ENCODE peak calls at places on chromosomes 6 and 20, in six cellular contexts. Y is WERI-Rb-1; O is GM06990; J is AG10803; I is CD8-positive, alpha-beta T cell; A is right atrium auricular region. X is an unnamed sample.
A peak's percentile ranks its signal among the peaks of the same experiment; 100 is the strongest.

GRCh38 chr6:138785980-138786379 is 9.9 kb upstream of the ECT2L start:
- DNase-seq in I (no peak), Y (no peak), A (no peak), J (no peak), O (no peak), X (no peak)

GRCh38 chr20:10093087-10093591 is 58.4 kb downstream of the ANKEF1 start:
- DNase-seq in A (no peak), I (no peak), J (peak; percentile 72), Y (no peak), O (no peak), X (peak; percentile 47)

GRCh38 chr6:142842423-142843261 is 102.3 kb downstream of the HIVEP2 start:
- DNase-seq in A (no peak), Y (no peak), O (peak; percentile 86), J (no peak), I (no peak), X (peak; percentile 38)

GRCh38 chr6:164753517-164753916 is 555.9 kb downstream of the C6orf118 start:
- DNase-seq in I (no peak), A (no peak), Y (no peak), O (no peak), J (peak; percentile 28), X (peak; percentile 0)

GRCh38 chr20:13739726-13740649 is 44.7 kb downstream of the ESF1 start:
- DNase-seq in J (peak; percentile 17), Y (no peak), I (no peak), O (no peak), A (no peak), X (no peak)

GRCh38 chr6:110398778-110399177 is 16.6 kb downstream of the DDO start:
- DNase-seq in O (no peak), A (no peak), I (no peak), Y (no peak), J (no peak), X (no peak)

GRCh38 chr20:42051935-42052334 is 433.8 kb upstream of the CHD6 start:
- DNase-seq in Y (peak; percentile 52), J (no peak), A (no peak), O (no peak), I (no peak), X (no peak)

GRCh38 chr6:107620736-107621135 is 130.8 kb downstream of the SOBP start:
- DNase-seq in Y (no peak), O (no peak), J (no peak), I (no peak), A (no peak), X (peak; percentile 37)

GRCh38 chr6:168137024-168137423 is 58.0 kb upstream of the FRMD1 start:
- DNase-seq in I (peak; percentile 13), J (no peak), A (peak; percentile 36), O (no peak), Y (no peak), X (no peak)

GRCh38 chr20:24993337-24994185 is 1.0 kb upstream of the APMAP start:
- DNase-seq in J (peak; percentile 62), A (peak; percentile 54), O (no peak), I (peak; percentile 40), Y (peak; percentile 59), X (peak; percentile 79)

GRCh38 chr20:45470262-45470931 is 844 bp downstream of the WFDC2 start:
- DNase-seq in J (no peak), Y (no peak), A (no peak), O (peak; percentile 21), I (no peak), X (peak; percentile 7)
- H3K4me3 ChIP-seq in J (peak overlapping the region; percentile 34), Y (no peak overlapping the region), A (peak overlapping the region; percentile 27), O (no peak overlapping the region), I (peak overlapping the region; percentile 44), X (peak overlapping the region; percentile 50)

DNA sequence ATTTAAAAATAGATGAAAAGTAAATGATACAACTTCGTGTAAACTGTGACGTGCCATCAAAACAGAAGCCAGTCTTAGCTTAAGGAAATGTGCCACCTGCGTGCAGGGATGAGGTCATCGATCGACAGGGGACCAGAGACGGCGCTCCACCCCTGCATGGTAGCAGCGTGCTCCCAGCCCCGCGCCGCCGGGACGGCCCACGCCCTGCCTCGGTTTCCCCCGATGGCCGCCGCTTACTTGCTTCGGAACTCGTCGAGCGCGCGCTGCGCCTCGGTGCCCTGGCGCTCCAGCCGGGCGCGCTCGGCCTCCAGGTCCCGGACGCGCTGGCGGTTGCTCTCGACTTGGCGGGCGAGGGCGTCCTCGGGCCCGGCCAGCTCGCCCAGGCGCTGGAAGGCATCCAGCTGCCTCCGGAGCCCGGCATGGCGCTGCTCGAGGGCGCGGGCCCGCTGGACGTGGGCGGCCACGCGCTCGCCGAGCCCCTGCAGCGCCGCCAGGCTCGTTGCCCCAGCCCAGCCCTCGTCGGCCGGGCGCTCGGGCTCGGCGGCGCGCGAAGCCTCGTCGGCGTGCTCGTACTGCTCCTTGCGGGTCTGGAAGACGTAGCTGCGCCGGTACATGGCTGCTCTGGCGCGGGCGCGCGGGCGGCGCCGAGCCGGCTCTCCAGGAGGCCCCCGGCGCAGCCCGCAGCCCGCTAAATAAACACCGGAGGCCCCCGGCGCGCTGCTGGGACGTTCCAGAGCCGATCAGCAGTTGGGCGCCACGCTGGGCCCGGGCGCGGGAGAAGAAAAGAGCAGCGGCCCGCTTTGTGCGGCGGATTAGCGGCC is at the start of gene BFSP1:
- DNase-seq in Y (peak; percentile 69), A (no peak), O (peak; percentile 63), J (peak; percentile 51), I (no peak), X (peak; percentile 51)
- TF ChIP-seq CTCF in Y (no peak), A (no peak), O (no peak), J (no peak), I (no peak), X (no peak)

GRCh38 chr20:36064661-36065426 is 89.7 kb upstream of the EPB41L1 start:
- DNase-seq in O (peak; percentile 89), A (peak; percentile 93), Y (no peak), J (peak; percentile 83), I (peak; percentile 97), X (peak; percentile 75)
- H3K4me3 ChIP-seq in O (peak overlapping the region; percentile 68), A (peak overlapping the region; percentile 71), Y (no peak overlapping the region), J (peak overlapping the region; percentile 65), I (peak overlapping the region; percentile 74), X (peak overlapping the region; percentile 65)

GRCh38 chr6:117028256-117028655 is 151.2 kb downstream of the RFX6 start:
- DNase-seq in Y (no peak), A (no peak), I (no peak), O (no peak), J (no peak), X (no peak)

GRCh38 chr6:117022774-117023173 is 145.7 kb downstream of the RFX6 start:
- DNase-seq in I (no peak), Y (no peak), A (no peak), J (no peak), O (no peak), X (no peak)

GRCh38 chr6:117025310-117025709 is 148.3 kb downstream of the RFX6 start:
- DNase-seq in Y (no peak), I (no peak), J (no peak), A (no peak), O (no peak), X (no peak)
- TF ChIP-seq CTCF in Y (no peak), I (no peak), J (no peak), A (no peak), O (no peak), X (no peak)

DNA sequence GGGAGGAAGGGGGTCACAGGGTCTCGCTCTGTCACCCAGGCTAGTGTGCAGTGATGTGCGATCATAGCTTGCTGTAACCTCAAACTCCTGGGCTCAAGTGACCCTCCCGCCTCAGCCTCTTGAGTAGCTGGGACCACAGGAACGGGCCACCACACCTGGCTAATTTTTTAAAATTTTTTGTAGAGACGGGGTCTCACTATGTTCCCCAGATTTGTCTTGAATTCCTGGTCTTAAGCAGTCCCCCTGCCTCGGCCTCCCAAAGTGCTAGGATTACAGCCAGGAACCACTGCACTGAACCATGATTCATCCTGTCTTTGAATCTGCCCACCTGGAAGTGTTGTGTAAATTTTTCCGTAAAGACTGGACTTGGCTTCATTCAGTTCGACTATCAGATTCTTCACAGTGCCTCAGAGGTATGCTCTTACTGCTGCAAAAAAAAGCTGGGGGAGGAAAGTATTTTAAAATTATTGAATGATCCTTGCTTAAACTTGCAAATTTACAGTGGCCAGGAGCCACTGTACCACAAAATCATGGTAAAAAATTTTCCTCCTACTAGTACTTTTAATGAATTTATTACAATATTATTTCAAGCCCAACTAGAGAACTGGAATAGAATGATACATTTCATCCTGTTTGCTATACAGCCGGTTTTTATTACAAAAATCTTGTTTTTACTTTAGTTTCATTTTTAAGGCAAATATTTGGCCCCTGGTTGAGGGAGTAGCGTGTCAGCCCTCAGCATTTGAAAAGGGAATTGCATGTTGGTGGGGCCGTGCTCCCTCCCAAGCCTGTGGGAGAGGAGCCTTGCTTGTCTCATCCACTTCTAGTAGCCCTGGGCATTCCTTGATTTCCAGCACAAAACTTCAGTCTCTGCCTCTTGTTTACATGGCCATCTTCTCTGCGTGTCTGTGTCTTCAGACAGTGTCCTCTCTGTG is 202.5 kb upstream of the SGK1 start:
- DNase-seq in J (peak; percentile 40), A (no peak), Y (no peak), O (no peak), I (no peak), X (peak; percentile 64)
- H3K4me3 ChIP-seq in J (no peak overlapping the region), A (no peak overlapping the region), Y (no peak overlapping the region), O (no peak overlapping the region), I (no peak overlapping the region), X (no peak overlapping the region)

GRCh38 chr6:150412221-150412620 is 43.4 kb downstream of the IYD start:
- DNase-seq in A (no peak), Y (no peak), J (no peak), O (no peak), I (no peak), X (no peak)
- TF ChIP-seq CTCF in A (no peak), Y (no peak), J (no peak), O (no peak), I (no peak), X (no peak)

DNA sequence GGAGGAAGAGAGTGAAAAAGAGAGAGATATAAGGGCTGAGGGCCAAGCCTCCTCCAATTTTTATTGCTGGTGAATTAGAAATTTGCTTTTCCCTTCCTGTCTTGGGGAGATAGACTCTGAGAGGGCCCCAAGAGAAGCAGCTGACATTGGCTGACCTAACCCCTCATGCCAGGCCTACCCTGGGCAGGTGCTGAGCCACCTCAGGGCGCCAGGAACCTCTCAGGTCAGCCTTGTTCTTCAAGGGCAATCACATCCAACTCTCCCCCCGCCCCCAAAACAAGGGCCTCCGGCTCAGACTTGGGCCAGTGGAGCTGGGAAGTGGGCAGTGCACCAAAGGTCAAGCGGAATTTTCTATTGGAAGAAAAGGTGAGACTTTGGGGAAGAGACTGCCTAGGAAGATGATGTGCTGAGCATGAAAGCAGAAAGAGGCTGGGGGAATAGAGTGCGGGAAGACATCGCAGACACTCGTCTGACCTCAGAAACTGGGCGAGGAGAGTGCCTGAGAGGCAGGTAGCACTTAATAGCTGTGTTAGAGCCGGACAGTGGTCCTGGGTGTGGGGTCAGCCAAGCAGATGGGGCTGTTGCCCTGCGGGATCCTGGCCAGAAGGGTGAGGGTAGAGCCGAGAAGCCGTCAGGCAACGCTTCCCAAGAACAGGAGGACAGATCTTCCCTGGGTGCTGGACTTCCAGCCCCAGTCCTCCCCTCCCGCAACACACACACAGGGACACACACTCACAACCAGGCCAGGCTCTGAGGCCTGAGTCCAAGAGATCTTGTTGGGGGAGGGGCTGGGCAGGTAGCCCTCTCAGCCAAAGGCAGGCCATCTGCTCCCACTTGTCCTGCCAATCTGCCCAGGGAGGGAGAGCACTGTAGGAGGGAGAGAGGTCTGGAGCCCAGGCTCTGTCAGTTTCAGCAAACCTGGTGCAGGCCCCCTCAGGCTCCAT is 3.7 kb upstream of the FASTKD5 start:
- DNase-seq in J (no peak), O (no peak), Y (peak; percentile 94), I (no peak), A (no peak), X (no peak)
- H3K4me3 ChIP-seq in J (no peak overlapping the region), O (no peak overlapping the region), Y (no peak overlapping the region), I (no peak overlapping the region), A (no peak overlapping the region), X (no peak overlapping the region)